ENCODE peak calls at places on chromosomes 1 and 21, in eight cellular contexts. V is kidney glomerular epithelial cell; I is germinal center; N is GOT3; Z is NCI-H146; A is activated gamma-delta T cell treated with anti-CD3 and anti-CD28 coated beads, Interleukin-2, amount 50 U/mL, for 16 hours; X is KG1; R is iPS DF 19.7. P is an unnamed sample.

GRCh38 chr1:26168410-26169167 is at the start of gene C1orf232:
- DNase-seq in X (no peak), A (no peak), Z (peak; percentile 21), R (no peak), N (no peak), I (no peak), V (no peak), P (no peak)

GRCh38 chr1:216917039-216917438 is 193.8 kb upstream of the ESRRG start:
- DNase-seq in X (no peak), N (no peak), V (no peak), A (no peak), R (no peak), Z (no peak), I (no peak), P (no peak)

GRCh38 chr1:228276901-228277490 is 69.2 kb downstream of the OBSCN start:
- DNase-seq in R (no peak), V (no peak), N (no peak), Z (no peak), I (no peak), X (no peak), A (no peak), P (no peak)

GRCh38 chr1:221174598-221174997 is 295.4 kb downstream of the HLX start:
- DNase-seq in A (no peak), V (no peak), I (no peak), N (no peak), R (no peak), X (no peak), Z (no peak), P (no peak)

GRCh38 chr1:211606914-211607751 is 28.2 kb upstream of the SLC30A1 start:
- DNase-seq in A (no peak), N (no peak), V (no peak), X (no peak), R (no peak), Z (peak; percentile 6), I (peak; percentile 62), P (no peak)

GRCh38 chr1:167687919-167688519 is 33.8 kb upstream of the MPZL1 start:
- DNase-seq in Z (peak; percentile 70), I (peak; percentile 79), V (peak; percentile 46), N (peak; percentile 41), X (peak; percentile 69), R (peak; percentile 48), A (peak; percentile 77), P (peak; percentile 61)

GRCh38 chr1:45924736-45925135 is 121.3 kb downstream of the MAST2 start:
- DNase-seq in A (no peak), X (no peak), V (no peak), Z (no peak), I (no peak), N (no peak), R (no peak), P (no peak)

GRCh38 chr21:41766051-41766882 is 585 bp downstream of the RIPK4 start:
- DNase-seq in I (no peak), N (no peak), A (no peak), R (no peak), Z (peak; percentile 16), V (peak; percentile 34), X (no peak), P (no peak)

GRCh38 chr1:218817747-218818146 is 355.9 kb upstream of the LYPLAL1 start:
- DNase-seq in R (no peak), A (no peak), Z (no peak), V (no peak), N (no peak), X (no peak), I (no peak), P (no peak)

GRCh38 chr1:101314244-101314643 is 77.4 kb downstream of the S1PR1 start:
- DNase-seq in N (no peak), A (no peak), R (no peak), Z (no peak), V (peak; percentile 59), I (no peak), X (no peak), P (no peak)

GRCh38 chr1:173002891-173003582 is 47.7 kb downstream of the TNFSF18 start:
- DNase-seq in N (peak; percentile 84), X (no peak), A (no peak), V (peak; percentile 9), Z (no peak), I (no peak), R (no peak), P (no peak)

GRCh38 chr1:109632671-109633346 is 13.2 kb downstream of the AMPD2 start:
- DNase-seq in I (no peak), X (no peak), R (no peak), V (no peak), N (no peak), A (no peak), Z (peak; percentile 94), P (no peak)

GRCh38 chr1:223654083-223654482 is 11.4 kb downstream of the CAPN8 start:
- DNase-seq in A (no peak), X (no peak), V (no peak), I (no peak), N (no peak), R (no peak), Z (no peak), P (peak; percentile 13)

GRCh38 chr1:155086182-155086741 is 7.6 kb downstream of the EFNA3 start:
- DNase-seq in N (no peak), X (peak; percentile 27), R (no peak), A (peak; percentile 74), I (peak; percentile 85), V (no peak), Z (peak; percentile 57), P (no peak)

GRCh38 chr1:72397786-72398185 is 115.4 kb upstream of the NEGR1 start:
- DNase-seq in I (no peak), R (no peak), X (no peak), V (peak; percentile 14), A (no peak), Z (no peak), N (no peak), P (no peak)

GRCh38 chr1:231340328-231341013 is 2.4 kb downstream of the SPRTN start:
- DNase-seq in R (no peak), I (no peak), A (no peak), V (no peak), N (no peak), Z (no peak), X (no peak), P (no peak)

GRCh38 chr1:89179343-89179742 is 3.5 kb upstream of the GBP7 start:
- DNase-seq in R (no peak), N (no peak), A (no peak), I (no peak), Z (no peak), V (peak; percentile 9), X (no peak), P (no peak)

GRCh38 chr1:116189481-116189880 is 78.3 kb downstream of the MAB21L3 start:
- DNase-seq in V (no peak), X (no peak), N (no peak), R (no peak), A (no peak), Z (no peak), I (no peak), P (no peak)

GRCh38 chr1:54342764-54343687 is 63.2 kb downstream of the SSBP3 start:
- DNase-seq in V (no peak), A (no peak), I (no peak), R (no peak), Z (no peak), X (no peak), N (no peak), P (no peak)

GRCh38 chr1:20702416-20702815 is 15.4 kb downstream of the KIF17 start:
- DNase-seq in Z (no peak), X (no peak), A (no peak), V (no peak), N (no peak), R (no peak), I (no peak), P (no peak)

GRCh38 chr1:201742955-201743805 is 85.8 kb upstream of the IPO9 start:
- DNase-seq in A (no peak), I (no peak), V (no peak), X (no peak), R (no peak), Z (no peak), N (no peak), P (no peak)

GRCh38 chr21:21860888-21861287 is 862.7 kb downstream of the NCAM2 start:
- DNase-seq in N (no peak), Z (no peak), R (no peak), V (no peak), A (no peak), I (no peak), X (peak; percentile 3), P (no peak)

GRCh38 chr1:225437710-225438437 is 10.0 kb upstream of the LBR start:
- DNase-seq in X (no peak), N (no peak), V (no peak), I (no peak), R (no peak), A (no peak), Z (no peak), P (no peak)

GRCh38 chr21:26847951-26848350 is 2.7 kb upstream of the ADAMTS1 start:
- DNase-seq in R (no peak), V (no peak), Z (no peak), I (no peak), X (no peak), N (no peak), A (no peak), P (no peak)

GRCh38 chr1:248372394-248372793 is 3.2 kb upstream of the OR2T6 start:
- DNase-seq in Z (no peak), X (no peak), I (no peak), N (no peak), R (no peak), V (no peak), A (no peak), P (no peak)

GRCh38 chr1:207925210-207925609 is 14.3 kb upstream of the CD34 start:
- DNase-seq in Z (peak; percentile 13), I (no peak), N (no peak), A (no peak), V (no peak), X (no peak), R (peak; percentile 25), P (no peak)

P was measured in HepG2.